ENCODE peak calls at places on chromosomes 12 and 14, in six cellular contexts. One of them, this sample, is unnamed.

GRCh38 chr12:1197264-1198018 is 206.4 kb downstream of the ERC1 start:
- DNase-seq in iris pigment epithelial cell: peak; percentile 58
- DNase-seq in NCI-H748 treated with DMSO at 0.1 percent for 48 hours: no peak
- DNase-seq in activated gamma-delta T cell: no peak
- DNase-seq in activated CD8-positive, alpha-beta T cell treated with anti-CD3 and anti-CD28 coated beads, Interleukin-2, amount 10 ng/mL, durations not matched to agents 7 days and 5 days: no peak
- DNase-seq in stimulated activated CD8-positive, alpha-beta memory T cell treated with anti-CD3 and anti-CD28 coated beads, Interleukin-2, amount 100 ng/mL, for 1 hour: no peak
- DNase-seq in this sample: no peak

GRCh38 chr12:52530905-52531304 is 10.7 kb upstream of the KRT5 start:
- DNase-seq in iris pigment epithelial cell: no peak
- DNase-seq in NCI-H748 treated with DMSO at 0.1 percent for 48 hours: no peak
- DNase-seq in activated gamma-delta T cell: no peak
- DNase-seq in activated CD8-positive, alpha-beta T cell treated with anti-CD3 and anti-CD28 coated beads, Interleukin-2, amount 10 ng/mL, durations not matched to agents 7 days and 5 days: no peak
- DNase-seq in stimulated activated CD8-positive, alpha-beta memory T cell treated with anti-CD3 and anti-CD28 coated beads, Interleukin-2, amount 100 ng/mL, for 1 hour: no peak
- DNase-seq in this sample: no peak

GRCh38 chr12:1533205-1533601 is 61.2 kb downstream of the FBXL14 start:
- DNase-seq in iris pigment epithelial cell: no peak
- DNase-seq in NCI-H748 treated with DMSO at 0.1 percent for 48 hours: no peak
- DNase-seq in activated gamma-delta T cell: no peak
- DNase-seq in activated CD8-positive, alpha-beta T cell treated with anti-CD3 and anti-CD28 coated beads, Interleukin-2, amount 10 ng/mL, durations not matched to agents 7 days and 5 days: peak; percentile 46
- DNase-seq in stimulated activated CD8-positive, alpha-beta memory T cell treated with anti-CD3 and anti-CD28 coated beads, Interleukin-2, amount 100 ng/mL, for 1 hour: no peak
- DNase-seq in this sample: no peak

GRCh38 chr14:98242903-98243302 is 1029.1 kb downstream of the BCL11B start:
- DNase-seq in iris pigment epithelial cell: no peak
- DNase-seq in NCI-H748 treated with DMSO at 0.1 percent for 48 hours: no peak
- DNase-seq in activated gamma-delta T cell: no peak
- DNase-seq in activated CD8-positive, alpha-beta T cell treated with anti-CD3 and anti-CD28 coated beads, Interleukin-2, amount 10 ng/mL, durations not matched to agents 7 days and 5 days: no peak
- DNase-seq in stimulated activated CD8-positive, alpha-beta memory T cell treated with anti-CD3 and anti-CD28 coated beads, Interleukin-2, amount 100 ng/mL, for 1 hour: no peak
- DNase-seq in this sample: no peak

GRCh38 chr12:15701212-15701611 is 88.0 kb downstream of the EPS8 start:
- DNase-seq in iris pigment epithelial cell: peak; percentile 73
- DNase-seq in NCI-H748 treated with DMSO at 0.1 percent for 48 hours: no peak
- DNase-seq in activated gamma-delta T cell: no peak
- DNase-seq in activated CD8-positive, alpha-beta T cell treated with anti-CD3 and anti-CD28 coated beads, Interleukin-2, amount 10 ng/mL, durations not matched to agents 7 days and 5 days: no peak
- DNase-seq in stimulated activated CD8-positive, alpha-beta memory T cell treated with anti-CD3 and anti-CD28 coated beads, Interleukin-2, amount 100 ng/mL, for 1 hour: no peak
- DNase-seq in this sample: peak; percentile 56

GRCh38 chr12:95218852-95219171 is 1.2 kb downstream of the VEZT start:
- DNase-seq in iris pigment epithelial cell: no peak
- DNase-seq in NCI-H748 treated with DMSO at 0.1 percent for 48 hours: peak; percentile 38
- DNase-seq in activated gamma-delta T cell: no peak
- DNase-seq in activated CD8-positive, alpha-beta T cell treated with anti-CD3 and anti-CD28 coated beads, Interleukin-2, amount 10 ng/mL, durations not matched to agents 7 days and 5 days: peak; percentile 59
- DNase-seq in stimulated activated CD8-positive, alpha-beta memory T cell treated with anti-CD3 and anti-CD28 coated beads, Interleukin-2, amount 100 ng/mL, for 1 hour: peak; percentile 10
- DNase-seq in this sample: no peak

GRCh38 chr14:103118019-103118662 is 5.1 kb upstream of the TNFAIP2 start:
- DNase-seq in iris pigment epithelial cell: no peak
- DNase-seq in NCI-H748 treated with DMSO at 0.1 percent for 48 hours: no peak
- DNase-seq in activated gamma-delta T cell: no peak
- DNase-seq in activated CD8-positive, alpha-beta T cell treated with anti-CD3 and anti-CD28 coated beads, Interleukin-2, amount 10 ng/mL, durations not matched to agents 7 days and 5 days: no peak
- DNase-seq in stimulated activated CD8-positive, alpha-beta memory T cell treated with anti-CD3 and anti-CD28 coated beads, Interleukin-2, amount 100 ng/mL, for 1 hour: no peak
- DNase-seq in this sample: peak; percentile 64

GRCh38 chr12:93767524-93767863 is 90.3 kb downstream of the CRADD start:
- DNase-seq in iris pigment epithelial cell: no peak
- DNase-seq in NCI-H748 treated with DMSO at 0.1 percent for 48 hours: peak; percentile 55
- DNase-seq in activated gamma-delta T cell: no peak
- DNase-seq in activated CD8-positive, alpha-beta T cell treated with anti-CD3 and anti-CD28 coated beads, Interleukin-2, amount 10 ng/mL, durations not matched to agents 7 days and 5 days: no peak
- DNase-seq in stimulated activated CD8-positive, alpha-beta memory T cell treated with anti-CD3 and anti-CD28 coated beads, Interleukin-2, amount 100 ng/mL, for 1 hour: no peak
- DNase-seq in this sample: no peak

GRCh38 chr12:45343269-45344051 is 127.6 kb downstream of the ANO6 start:
- DNase-seq in iris pigment epithelial cell: peak; percentile 62
- DNase-seq in NCI-H748 treated with DMSO at 0.1 percent for 48 hours: no peak
- DNase-seq in activated gamma-delta T cell: no peak
- DNase-seq in activated CD8-positive, alpha-beta T cell treated with anti-CD3 and anti-CD28 coated beads, Interleukin-2, amount 10 ng/mL, durations not matched to agents 7 days and 5 days: no peak
- DNase-seq in stimulated activated CD8-positive, alpha-beta memory T cell treated with anti-CD3 and anti-CD28 coated beads, Interleukin-2, amount 100 ng/mL, for 1 hour: no peak
- DNase-seq in this sample: peak; percentile 30

GRCh38 chr14:100188392-100189030 is 29.1 kb upstream of the DEGS2 start:
- DNase-seq in iris pigment epithelial cell: no peak
- DNase-seq in NCI-H748 treated with DMSO at 0.1 percent for 48 hours: no peak
- DNase-seq in activated gamma-delta T cell: no peak
- DNase-seq in activated CD8-positive, alpha-beta T cell treated with anti-CD3 and anti-CD28 coated beads, Interleukin-2, amount 10 ng/mL, durations not matched to agents 7 days and 5 days: no peak
- DNase-seq in stimulated activated CD8-positive, alpha-beta memory T cell treated with anti-CD3 and anti-CD28 coated beads, Interleukin-2, amount 100 ng/mL, for 1 hour: no peak
- DNase-seq in this sample: no peak

GRCh38 chr14:79552778-79553177 is 658.5 kb downstream of the DIO2 start:
- DNase-seq in iris pigment epithelial cell: no peak
- DNase-seq in NCI-H748 treated with DMSO at 0.1 percent for 48 hours: no peak
- DNase-seq in activated gamma-delta T cell: no peak
- DNase-seq in activated CD8-positive, alpha-beta T cell treated with anti-CD3 and anti-CD28 coated beads, Interleukin-2, amount 10 ng/mL, durations not matched to agents 7 days and 5 days: no peak
- DNase-seq in stimulated activated CD8-positive, alpha-beta memory T cell treated with anti-CD3 and anti-CD28 coated beads, Interleukin-2, amount 100 ng/mL, for 1 hour: no peak
- DNase-seq in this sample: no peak

GRCh38 chr14:76576047-76576741 is 185.1 kb upstream of the VASH1 start:
- DNase-seq in iris pigment epithelial cell: peak; percentile 31
- DNase-seq in NCI-H748 treated with DMSO at 0.1 percent for 48 hours: peak; percentile 61
- DNase-seq in activated gamma-delta T cell: no peak
- DNase-seq in activated CD8-positive, alpha-beta T cell treated with anti-CD3 and anti-CD28 coated beads, Interleukin-2, amount 10 ng/mL, durations not matched to agents 7 days and 5 days: no peak
- DNase-seq in stimulated activated CD8-positive, alpha-beta memory T cell treated with anti-CD3 and anti-CD28 coated beads, Interleukin-2, amount 100 ng/mL, for 1 hour: no peak
- DNase-seq in this sample: peak; percentile 14

GRCh38 chr12:75660805-75661404 is 149.5 kb upstream of the KRR1 start:
- DNase-seq in iris pigment epithelial cell: peak; percentile 72
- DNase-seq in NCI-H748 treated with DMSO at 0.1 percent for 48 hours: no peak
- DNase-seq in activated gamma-delta T cell: no peak
- DNase-seq in activated CD8-positive, alpha-beta T cell treated with anti-CD3 and anti-CD28 coated beads, Interleukin-2, amount 10 ng/mL, durations not matched to agents 7 days and 5 days: no peak
- DNase-seq in stimulated activated CD8-positive, alpha-beta memory T cell treated with anti-CD3 and anti-CD28 coated beads, Interleukin-2, amount 100 ng/mL, for 1 hour: no peak
- DNase-seq in this sample: peak; percentile 35

GRCh38 chr12:30169839-30170591 is 386.3 kb upstream of the TMTC1 start:
- DNase-seq in iris pigment epithelial cell: no peak
- DNase-seq in NCI-H748 treated with DMSO at 0.1 percent for 48 hours: no peak
- DNase-seq in activated gamma-delta T cell: no peak
- DNase-seq in activated CD8-positive, alpha-beta T cell treated with anti-CD3 and anti-CD28 coated beads, Interleukin-2, amount 10 ng/mL, durations not matched to agents 7 days and 5 days: no peak
- DNase-seq in stimulated activated CD8-positive, alpha-beta memory T cell treated with anti-CD3 and anti-CD28 coated beads, Interleukin-2, amount 100 ng/mL, for 1 hour: no peak
- DNase-seq in this sample: no peak

GRCh38 chr12:98745578-98746391 is 100.7 kb downstream of the APAF1 start:
- DNase-seq in iris pigment epithelial cell: peak; percentile 19
- DNase-seq in NCI-H748 treated with DMSO at 0.1 percent for 48 hours: no peak
- DNase-seq in activated gamma-delta T cell: no peak
- DNase-seq in activated CD8-positive, alpha-beta T cell treated with anti-CD3 and anti-CD28 coated beads, Interleukin-2, amount 10 ng/mL, durations not matched to agents 7 days and 5 days: peak; percentile 25
- DNase-seq in stimulated activated CD8-positive, alpha-beta memory T cell treated with anti-CD3 and anti-CD28 coated beads, Interleukin-2, amount 100 ng/mL, for 1 hour: no peak
- DNase-seq in this sample: peak; percentile 28

GRCh38 chr14:73774244-73774575 is 60.0 kb upstream of the PNMA1 start:
- DNase-seq in iris pigment epithelial cell: no peak
- DNase-seq in NCI-H748 treated with DMSO at 0.1 percent for 48 hours: no peak
- DNase-seq in activated gamma-delta T cell: no peak
- DNase-seq in activated CD8-positive, alpha-beta T cell treated with anti-CD3 and anti-CD28 coated beads, Interleukin-2, amount 10 ng/mL, durations not matched to agents 7 days and 5 days: no peak
- DNase-seq in stimulated activated CD8-positive, alpha-beta memory T cell treated with anti-CD3 and anti-CD28 coated beads, Interleukin-2, amount 100 ng/mL, for 1 hour: no peak
- DNase-seq in this sample: no peak

GRCh38 chr14:25050494-25051170 is 685 bp upstream of the STXBP6 start:
- DNase-seq in iris pigment epithelial cell: peak; percentile 61
- DNase-seq in NCI-H748 treated with DMSO at 0.1 percent for 48 hours: no peak
- DNase-seq in activated gamma-delta T cell: no peak
- DNase-seq in activated CD8-positive, alpha-beta T cell treated with anti-CD3 and anti-CD28 coated beads, Interleukin-2, amount 10 ng/mL, durations not matched to agents 7 days and 5 days: no peak
- DNase-seq in stimulated activated CD8-positive, alpha-beta memory T cell treated with anti-CD3 and anti-CD28 coated beads, Interleukin-2, amount 100 ng/mL, for 1 hour: no peak
- DNase-seq in this sample: peak; percentile 75

GRCh38 chr14:50741571-50741970 is 73.5 kb upstream of the SAV1 start:
- DNase-seq in iris pigment epithelial cell: peak; percentile 79
- DNase-seq in NCI-H748 treated with DMSO at 0.1 percent for 48 hours: no peak
- DNase-seq in activated gamma-delta T cell: no peak
- DNase-seq in activated CD8-positive, alpha-beta T cell treated with anti-CD3 and anti-CD28 coated beads, Interleukin-2, amount 10 ng/mL, durations not matched to agents 7 days and 5 days: no peak
- DNase-seq in stimulated activated CD8-positive, alpha-beta memory T cell treated with anti-CD3 and anti-CD28 coated beads, Interleukin-2, amount 100 ng/mL, for 1 hour: no peak
- DNase-seq in this sample: peak; percentile 33

GRCh38 chr12:82746668-82747067 is 60.0 kb downstream of the TMTC2 start:
- DNase-seq in iris pigment epithelial cell: no peak
- DNase-seq in NCI-H748 treated with DMSO at 0.1 percent for 48 hours: no peak
- DNase-seq in activated gamma-delta T cell: no peak
- DNase-seq in activated CD8-positive, alpha-beta T cell treated with anti-CD3 and anti-CD28 coated beads, Interleukin-2, amount 10 ng/mL, durations not matched to agents 7 days and 5 days: no peak
- DNase-seq in stimulated activated CD8-positive, alpha-beta memory T cell treated with anti-CD3 and anti-CD28 coated beads, Interleukin-2, amount 100 ng/mL, for 1 hour: no peak
- DNase-seq in this sample: no peak

GRCh38 chr12:83573676-83574075 is 887.0 kb downstream of the TMTC2 start:
- DNase-seq in iris pigment epithelial cell: peak; percentile 79
- DNase-seq in NCI-H748 treated with DMSO at 0.1 percent for 48 hours: no peak
- DNase-seq in activated gamma-delta T cell: no peak
- DNase-seq in activated CD8-positive, alpha-beta T cell treated with anti-CD3 and anti-CD28 coated beads, Interleukin-2, amount 10 ng/mL, durations not matched to agents 7 days and 5 days: no peak
- DNase-seq in stimulated activated CD8-positive, alpha-beta memory T cell treated with anti-CD3 and anti-CD28 coated beads, Interleukin-2, amount 100 ng/mL, for 1 hour: no peak
- DNase-seq in this sample: peak; percentile 1

GRCh38 chr12:15423629-15424028 is 101.3 kb downstream of the PTPRO start:
- DNase-seq in iris pigment epithelial cell: peak; percentile 11
- DNase-seq in NCI-H748 treated with DMSO at 0.1 percent for 48 hours: peak; percentile 43
- DNase-seq in activated gamma-delta T cell: no peak
- DNase-seq in activated CD8-positive, alpha-beta T cell treated with anti-CD3 and anti-CD28 coated beads, Interleukin-2, amount 10 ng/mL, durations not matched to agents 7 days and 5 days: no peak
- DNase-seq in stimulated activated CD8-positive, alpha-beta memory T cell treated with anti-CD3 and anti-CD28 coated beads, Interleukin-2, amount 100 ng/mL, for 1 hour: no peak
- DNase-seq in this sample: peak; percentile 22

GRCh38 chr12:30953946-30954766 is 27.6 kb downstream of the TSPAN11 start:
- DNase-seq in iris pigment epithelial cell: no peak
- DNase-seq in NCI-H748 treated with DMSO at 0.1 percent for 48 hours: no peak
- DNase-seq in activated gamma-delta T cell: no peak
- DNase-seq in activated CD8-positive, alpha-beta T cell treated with anti-CD3 and anti-CD28 coated beads, Interleukin-2, amount 10 ng/mL, durations not matched to agents 7 days and 5 days: no peak
- DNase-seq in stimulated activated CD8-positive, alpha-beta memory T cell treated with anti-CD3 and anti-CD28 coated beads, Interleukin-2, amount 100 ng/mL, for 1 hour: no peak
- DNase-seq in this sample: no peak

GRCh38 chr14:91980157-91980556 is 32.7 kb upstream of the FBLN5 start:
- DNase-seq in iris pigment epithelial cell: peak; percentile 98
- DNase-seq in NCI-H748 treated with DMSO at 0.1 percent for 48 hours: no peak
- DNase-seq in activated gamma-delta T cell: no peak
- DNase-seq in activated CD8-positive, alpha-beta T cell treated with anti-CD3 and anti-CD28 coated beads, Interleukin-2, amount 10 ng/mL, durations not matched to agents 7 days and 5 days: no peak
- DNase-seq in stimulated activated CD8-positive, alpha-beta memory T cell treated with anti-CD3 and anti-CD28 coated beads, Interleukin-2, amount 100 ng/mL, for 1 hour: no peak
- DNase-seq in this sample: peak; percentile 90

GRCh38 chr12:48336564-48336963 is 14.2 kb downstream of the ZNF641 start:
- DNase-seq in iris pigment epithelial cell: no peak
- DNase-seq in NCI-H748 treated with DMSO at 0.1 percent for 48 hours: no peak
- DNase-seq in activated gamma-delta T cell: no peak
- DNase-seq in activated CD8-positive, alpha-beta T cell treated with anti-CD3 and anti-CD28 coated beads, Interleukin-2, amount 10 ng/mL, durations not matched to agents 7 days and 5 days: no peak
- DNase-seq in stimulated activated CD8-positive, alpha-beta memory T cell treated with anti-CD3 and anti-CD28 coated beads, Interleukin-2, amount 100 ng/mL, for 1 hour: no peak
- DNase-seq in this sample: peak; percentile 13

GRCh38 chr14:68312300-68312699 is 480.6 kb downstream of the ZFP36L1 start:
- DNase-seq in iris pigment epithelial cell: no peak
- DNase-seq in NCI-H748 treated with DMSO at 0.1 percent for 48 hours: no peak
- DNase-seq in activated gamma-delta T cell: no peak
- DNase-seq in activated CD8-positive, alpha-beta T cell treated with anti-CD3 and anti-CD28 coated beads, Interleukin-2, amount 10 ng/mL, durations not matched to agents 7 days and 5 days: no peak
- DNase-seq in stimulated activated CD8-positive, alpha-beta memory T cell treated with anti-CD3 and anti-CD28 coated beads, Interleukin-2, amount 100 ng/mL, for 1 hour: no peak
- DNase-seq in this sample: no peak

GRCh38 chr14:76937181-76938091 is 91.1 kb downstream of the IRF2BPL start:
- DNase-seq in iris pigment epithelial cell: peak; percentile 83
- DNase-seq in NCI-H748 treated with DMSO at 0.1 percent for 48 hours: peak; percentile 78
- DNase-seq in activated gamma-delta T cell: no peak
- DNase-seq in activated CD8-positive, alpha-beta T cell treated with anti-CD3 and anti-CD28 coated beads, Interleukin-2, amount 10 ng/mL, durations not matched to agents 7 days and 5 days: no peak
- DNase-seq in stimulated activated CD8-positive, alpha-beta memory T cell treated with anti-CD3 and anti-CD28 coated beads, Interleukin-2, amount 100 ng/mL, for 1 hour: no peak
- DNase-seq in this sample: peak; percentile 82

GRCh38 chr14:60658909-60659585 is 9.8 kb upstream of the SIX1 start:
- DNase-seq in iris pigment epithelial cell: no peak
- DNase-seq in NCI-H748 treated with DMSO at 0.1 percent for 48 hours: peak; percentile 14
- DNase-seq in activated gamma-delta T cell: no peak
- DNase-seq in activated CD8-positive, alpha-beta T cell treated with anti-CD3 and anti-CD28 coated beads, Interleukin-2, amount 10 ng/mL, durations not matched to agents 7 days and 5 days: no peak
- DNase-seq in stimulated activated CD8-positive, alpha-beta memory T cell treated with anti-CD3 and anti-CD28 coated beads, Interleukin-2, amount 100 ng/mL, for 1 hour: no peak
- DNase-seq in this sample: no peak

GRCh38 chr12:51262758-51263177 is 7.4 kb downstream of the SMAGP start:
- DNase-seq in iris pigment epithelial cell: peak; percentile 61
- DNase-seq in NCI-H748 treated with DMSO at 0.1 percent for 48 hours: no peak
- DNase-seq in activated gamma-delta T cell: no peak
- DNase-seq in activated CD8-positive, alpha-beta T cell treated with anti-CD3 and anti-CD28 coated beads, Interleukin-2, amount 10 ng/mL, durations not matched to agents 7 days and 5 days: peak; percentile 37
- DNase-seq in stimulated activated CD8-positive, alpha-beta memory T cell treated with anti-CD3 and anti-CD28 coated beads, Interleukin-2, amount 100 ng/mL, for 1 hour: no peak
- DNase-seq in this sample: peak; percentile 58

GRCh38 chr14:62674833-62675232 is 370.4 kb downstream of the KCNH5 start:
- DNase-seq in iris pigment epithelial cell: peak; percentile 5
- DNase-seq in NCI-H748 treated with DMSO at 0.1 percent for 48 hours: no peak
- DNase-seq in activated gamma-delta T cell: no peak
- DNase-seq in activated CD8-positive, alpha-beta T cell treated with anti-CD3 and anti-CD28 coated beads, Interleukin-2, amount 10 ng/mL, durations not matched to agents 7 days and 5 days: no peak
- DNase-seq in stimulated activated CD8-positive, alpha-beta memory T cell treated with anti-CD3 and anti-CD28 coated beads, Interleukin-2, amount 100 ng/mL, for 1 hour: no peak
- DNase-seq in this sample: peak; percentile 13

GRCh38 chr14:73792476-73792875 is 59.2 kb upstream of the PTGR2 start:
- DNase-seq in iris pigment epithelial cell: no peak
- DNase-seq in NCI-H748 treated with DMSO at 0.1 percent for 48 hours: no peak
- DNase-seq in activated gamma-delta T cell: no peak
- DNase-seq in activated CD8-positive, alpha-beta T cell treated with anti-CD3 and anti-CD28 coated beads, Interleukin-2, amount 10 ng/mL, durations not matched to agents 7 days and 5 days: no peak
- DNase-seq in stimulated activated CD8-positive, alpha-beta memory T cell treated with anti-CD3 and anti-CD28 coated beads, Interleukin-2, amount 100 ng/mL, for 1 hour: no peak
- DNase-seq in this sample: no peak

This sample was measured in fibroblast of pulmonary artery.